ENCODE peak calls at places on chromosomes 13 and 19, in ten cellular contexts. Q, V, J, X, Z, K, I, C, P and A are unnamed samples.

GRCh38 chr13:99565478-99566124 is 64.3 kb downstream of the TM9SF2 start:
- DNase-seq in Q (no peak), V (no peak), J (no peak), X (no peak), Z (no peak), K (no peak), I (no peak), C (no peak), P (no peak), A (no peak)

GRCh38 chr13:44218501-44219240 is 155.0 kb upstream of the SERP2 start:
- DNase-seq in Q (peak), V (peak), J (no peak), X (peak), Z (no peak), K (no peak), I (no peak), C (peak), P (no peak), A (no peak)

GRCh38 chr13:110409581-110409992 is 102.5 kb downstream of the COL4A2 start:
- DNase-seq in Q (no peak), V (no peak), J (no peak), X (no peak), Z (no peak), K (no peak), I (no peak), C (no peak), P (no peak), A (no peak)

GRCh38 chr19:32165176-32165575 is 180.2 kb upstream of the ZNF507 start:
- DNase-seq in Q (no peak), V (no peak), J (no peak), X (no peak), Z (no peak), K (no peak), I (no peak), C (no peak), P (no peak), A (no peak)

GRCh38 chr19:1752009-1752756 is 1.1 kb upstream of the ONECUT3 start:
- DNase-seq in Q (no peak), V (no peak), J (no peak), X (no peak), Z (no peak), K (no peak), I (no peak), C (no peak), P (no peak), A (no peak)

GRCh38 chr13:23621316-23621645 is 51.1 kb downstream of the TNFRSF19 start:
- DNase-seq in Q (no peak), V (no peak), J (no peak), X (no peak), Z (peak), K (no peak), I (no peak), C (peak), P (peak), A (no peak)

GRCh38 chr13:73754727-73755292 is 379.4 kb downstream of the KLF12 start:
- DNase-seq in Q (no peak), V (no peak), J (no peak), X (peak), Z (peak), K (no peak), I (no peak), C (peak), P (peak), A (peak)

GRCh38 chr19:30336290-30336689 is 35.9 kb upstream of the ZNF536 start:
- DNase-seq in Q (no peak), V (no peak), J (no peak), X (no peak), Z (no peak), K (no peak), I (no peak), C (no peak), P (no peak), A (no peak)

GRCh38 chr13:81602236-81602635 is 1261.3 kb upstream of the SPRY2 start:
- DNase-seq in Q (no peak), V (no peak), J (no peak), X (no peak), Z (no peak), K (no peak), I (no peak), C (no peak), P (no peak), A (no peak)

GRCh38 chr19:16070366-16070990 is 5.8 kb upstream of the TPM4 start:
- DNase-seq in Q (peak), V (no peak), J (peak), X (peak), Z (no peak), K (peak), I (no peak), C (no peak), P (peak), A (peak)

GRCh38 chr13:79128158-79128557 is 277.9 kb downstream of the RBM26 start:
- DNase-seq in Q (no peak), V (no peak), J (no peak), X (no peak), Z (no peak), K (no peak), I (no peak), C (peak), P (peak), A (no peak)

GRCh38 chr13:32016631-32017030 is 14.9 kb upstream of the FRY start:
- DNase-seq in Q (no peak), V (no peak), J (no peak), X (no peak), Z (no peak), K (no peak), I (no peak), C (no peak), P (no peak), A (no peak)

GRCh38 chr19:345320-345879 is 804 bp upstream of the MIER2 start:
- DNase-seq in Q (no peak), V (no peak), J (peak), X (no peak), Z (no peak), K (no peak), I (no peak), C (no peak), P (no peak), A (no peak)

GRCh38 chr13:23558675-23559536 is 11.3 kb upstream of the TNFRSF19 start:
- DNase-seq in Q (no peak), V (peak), J (no peak), X (peak), Z (peak), K (no peak), I (no peak), C (peak), P (peak), A (peak)

GRCh38 chr13:112510002-112510780 is 77.8 kb downstream of the TUBGCP3 start:
- DNase-seq in Q (no peak), V (no peak), J (no peak), X (peak), Z (peak), K (no peak), I (peak), C (peak), P (peak), A (no peak)

GRCh38 chr13:29465741-29466293 is 129.7 kb downstream of the SLC7A1 start:
- DNase-seq in Q (no peak), V (peak), J (peak), X (peak), Z (peak), K (no peak), I (no peak), C (peak), P (no peak), A (no peak)

GRCh38 chr19:19552811-19553210 is 14.7 kb downstream of the CILP2 start:
- DNase-seq in Q (no peak), V (no peak), J (no peak), X (peak), Z (no peak), K (no peak), I (no peak), C (no peak), P (peak), A (no peak)

GRCh38 chr19:6239871-6240676 is 39.7 kb downstream of the MLLT1 start:
- DNase-seq in Q (no peak), V (no peak), J (peak), X (no peak), Z (no peak), K (no peak), I (no peak), C (no peak), P (no peak), A (no peak)

GRCh38 chr19:33705090-33705847 is 83.5 kb downstream of the CHST8 start:
- DNase-seq in Q (no peak), V (no peak), J (peak), X (no peak), Z (no peak), K (no peak), I (peak), C (no peak), P (no peak), A (no peak)

GRCh38 chr13:40340368-40341085 is 325.9 kb downstream of the FOXO1 start:
- DNase-seq in Q (no peak), V (no peak), J (no peak), X (peak), Z (no peak), K (no peak), I (no peak), C (peak), P (peak), A (no peak)

GRCh38 chr19:11580665-11581418 is 3.4 kb upstream of the ACP5 start:
- DNase-seq in Q (no peak), V (no peak), J (no peak), X (no peak), Z (no peak), K (no peak), I (no peak), C (peak), P (no peak), A (no peak)

GRCh38 chr19:30044273-30045259 is 102.5 kb downstream of the URI1 start:
- DNase-seq in Q (no peak), V (no peak), J (no peak), X (no peak), Z (no peak), K (no peak), I (no peak), C (no peak), P (no peak), A (no peak)

GRCh38 chr13:66623129-66623528 is 607.0 kb downstream of the PCDH9 start:
- DNase-seq in Q (no peak), V (no peak), J (no peak), X (no peak), Z (no peak), K (no peak), I (no peak), C (no peak), P (no peak), A (no peak)

GRCh38 chr13:79998386-79998785 is 342.5 kb downstream of the SPRY2 start:
- DNase-seq in Q (no peak), V (no peak), J (no peak), X (no peak), Z (no peak), K (no peak), I (no peak), C (no peak), P (no peak), A (no peak)

GRCh38 chr19:35990771-35991730 is 3.9 kb upstream of the SDHAF1 start:
- DNase-seq in Q (no peak), V (no peak), J (no peak), X (no peak), Z (no peak), K (no peak), I (no peak), C (no peak), P (no peak), A (no peak)

GRCh38 chr19:55544014-55544413 is 1.3 kb downstream of the SBK3 start:
- DNase-seq in Q (no peak), V (no peak), J (no peak), X (no peak), Z (no peak), K (no peak), I (no peak), C (no peak), P (no peak), A (no peak)

GRCh38 chr13:53782400-53783030 is 753.9 kb downstream of the OLFM4 start:
- DNase-seq in Q (no peak), V (no peak), J (no peak), X (peak), Z (no peak), K (peak), I (no peak), C (peak), P (peak), A (no peak)

GRCh38 chr13:112346173-112346898 is 29.8 kb upstream of the SPACA7 start:
- DNase-seq in Q (no peak), V (no peak), J (peak), X (peak), Z (no peak), K (no peak), I (no peak), C (no peak), P (no peak), A (no peak)

GRCh38 chr19:32223595-32224370 is 121.6 kb upstream of the ZNF507 start:
- DNase-seq in Q (no peak), V (no peak), J (no peak), X (no peak), Z (no peak), K (no peak), I (no peak), C (no peak), P (no peak), A (no peak)

GRCh38 chr19:46633130-46633529 is 2.9 kb downstream of the GNG8 start:
- DNase-seq in Q (no peak), V (no peak), J (no peak), X (no peak), Z (no peak), K (no peak), I (no peak), C (no peak), P (no peak), A (no peak)

GRCh38 chr19:46630806-46631205 is 5.2 kb downstream of the GNG8 start:
- DNase-seq in Q (no peak), V (no peak), J (no peak), X (no peak), Z (no peak), K (no peak), I (no peak), C (no peak), P (no peak), A (no peak)

GRCh38 chr19:46631481-46631880 is 4.5 kb downstream of the GNG8 start:
- DNase-seq in Q (no peak), V (peak), J (no peak), X (no peak), Z (no peak), K (no peak), I (no peak), C (peak), P (no peak), A (no peak)

GRCh38 chr19:46626441-46626840 is 1.6 kb upstream of the PTGIR start:
- DNase-seq in Q (no peak), V (no peak), J (no peak), X (no peak), Z (no peak), K (no peak), I (no peak), C (no peak), P (no peak), A (no peak)

DNA sequence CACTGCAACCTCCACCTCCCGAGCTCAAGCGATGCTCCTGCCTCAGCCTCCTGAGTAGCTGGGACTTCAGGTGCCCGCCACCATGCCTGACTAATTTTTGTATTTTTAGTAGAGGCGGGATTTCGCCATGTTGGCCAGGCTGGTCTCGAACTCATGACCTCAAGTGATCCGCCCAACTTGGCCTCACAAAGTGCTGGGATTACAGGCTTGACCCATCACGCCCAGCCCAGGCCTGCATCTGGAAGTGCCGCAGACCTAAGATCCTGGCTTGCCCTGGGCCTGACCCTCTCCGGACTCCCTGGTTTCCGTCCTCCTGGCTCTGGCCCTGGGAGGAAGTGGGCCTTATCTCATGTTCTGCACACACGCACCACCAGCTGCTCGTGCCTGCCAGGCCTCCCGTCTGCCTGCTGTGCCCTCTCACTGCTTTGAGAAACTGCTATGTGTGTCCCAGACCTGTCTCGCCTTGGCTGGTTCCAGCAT is 4.7 kb upstream of the PTGIR start:
- DNase-seq in Q (no peak), V (no peak), J (peak), X (peak), Z (no peak), K (no peak), I (no peak), C (no peak), P (no peak), A (no peak)
- H3K4me3 ChIP-seq in Q (no peak), V (no peak), J (no peak), X (no peak), Z (no peak), K (no peak), I (no peak), C (no peak), P (no peak), A (no peak)

GRCh38 chr13:21402586-21403307 is 56.4 kb downstream of the ZDHHC20 start:
- DNase-seq in Q (no peak), V (no peak), J (no peak), X (no peak), Z (no peak), K (no peak), I (no peak), C (peak), P (peak), A (no peak)

GRCh38 chr13:21395953-21396352 is 63.1 kb downstream of the ZDHHC20 start:
- DNase-seq in Q (no peak), V (no peak), J (no peak), X (no peak), Z (no peak), K (no peak), I (no peak), C (no peak), P (no peak), A (peak)

GRCh38 chr13:21405309-21405708 is 53.8 kb downstream of the ZDHHC20 start:
- DNase-seq in Q (no peak), V (no peak), J (no peak), X (no peak), Z (no peak), K (no peak), I (no peak), C (no peak), P (no peak), A (no peak)

DNA sequence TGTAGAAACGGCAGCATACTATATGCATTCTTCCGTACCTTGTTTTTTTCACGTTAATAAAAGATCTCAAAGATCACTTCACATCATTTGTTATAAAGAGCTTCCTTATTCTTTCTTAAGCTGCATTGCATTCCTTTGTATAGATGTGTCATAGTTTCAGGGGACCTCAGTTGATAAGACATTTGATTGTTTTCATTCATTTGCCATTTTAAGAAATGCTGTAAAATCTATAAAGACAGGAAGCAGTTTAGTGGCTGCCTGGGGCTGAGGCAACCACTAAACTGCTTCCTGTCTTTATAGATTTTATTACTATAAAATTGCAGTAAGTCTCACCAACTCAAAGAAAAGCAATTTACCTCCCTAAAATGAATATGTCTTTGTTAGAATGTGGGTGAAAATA is 59.4 kb downstream of the ZDHHC20 start:
- DNase-seq in Q (no peak), V (no peak), J (no peak), X (no peak), Z (no peak), K (no peak), I (no peak), C (peak), P (no peak), A (peak)
- H3K4me3 ChIP-seq in Q (no peak), V (no peak), J (no peak), X (no peak), Z (no peak), K (no peak), I (no peak), C (no peak), P (no peak), A (peak)

DNA sequence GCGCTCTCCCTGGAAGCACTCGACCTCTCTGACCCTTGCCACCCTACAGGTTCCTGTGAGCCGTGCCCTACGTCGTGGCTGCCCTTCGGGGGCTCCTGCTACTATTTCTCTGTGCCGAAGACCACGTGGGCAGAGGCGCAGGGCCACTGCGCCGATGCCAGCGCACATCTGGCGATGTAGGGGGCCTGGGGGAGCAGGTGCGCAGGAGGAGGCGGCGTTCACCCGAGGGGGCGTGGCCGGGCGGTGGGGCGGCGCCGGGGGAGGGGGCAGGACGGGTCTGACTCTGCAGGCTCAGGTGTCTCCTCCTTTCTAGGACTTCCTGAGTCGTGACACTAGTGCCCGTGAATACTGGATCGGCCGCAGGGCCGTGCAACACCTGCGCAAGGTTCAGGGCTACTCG is 26.4 kb downstream of the CLEC4M start:
- DNase-seq in Q (no peak), V (no peak), J (peak), X (no peak), Z (no peak), K (no peak), I (no peak), C (no peak), P (no peak), A (no peak)
- H3K4me3 ChIP-seq in Q (no peak), V (no peak), J (no peak), X (no peak), Z (no peak), K (no peak), I (peak), C (no peak), P (no peak), A (no peak)

DNA sequence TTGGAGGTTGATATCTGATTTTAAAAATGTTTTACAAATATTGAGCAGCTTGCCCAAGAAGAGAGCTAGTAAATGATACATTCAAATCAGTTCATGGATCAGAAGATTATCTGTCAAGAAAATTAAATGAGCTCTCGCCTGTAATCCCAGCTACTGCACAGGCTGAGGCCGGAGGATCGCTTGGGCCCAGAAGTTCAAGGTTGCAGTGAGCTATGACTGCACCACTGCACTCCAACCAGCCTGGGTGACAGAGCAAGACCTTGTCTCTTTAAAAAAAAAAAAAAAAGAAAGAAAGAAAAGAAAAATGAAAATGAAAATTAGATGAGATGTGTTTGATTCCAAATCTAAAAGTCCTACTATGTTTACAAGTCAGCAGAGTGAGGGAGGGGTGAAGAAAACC is 2.4 kb downstream of the SPART start:
- DNase-seq in Q (no peak), V (no peak), J (no peak), X (no peak), Z (no peak), K (no peak), I (no peak), C (no peak), P (no peak), A (no peak)
- H3K4me3 ChIP-seq in Q (peak), V (peak), J (peak), X (no peak), Z (peak), K (no peak), I (peak), C (peak), P (no peak), A (no peak)

GRCh38 chr19:48480151-48480475 is 10.9 kb downstream of the CYTH2 start:
- DNase-seq in Q (no peak), V (peak), J (peak), X (peak), Z (no peak), K (no peak), I (no peak), C (peak), P (no peak), A (peak)
- H3K4me3 ChIP-seq in Q (peak), V (peak), J (peak), X (peak), Z (peak), K (no peak), I (peak), C (peak), P (no peak), A (no peak)

GRCh38 chr19:7360393-7360984 is 11.8 kb downstream of the ARHGEF18 start:
- DNase-seq in Q (no peak), V (peak), J (no peak), X (no peak), Z (no peak), K (no peak), I (no peak), C (peak), P (no peak), A (no peak)
- H3K4me3 ChIP-seq in Q (no peak), V (no peak), J (no peak), X (no peak), Z (no peak), K (no peak), I (no peak), C (no peak), P (no peak), A (no peak)

DNA sequence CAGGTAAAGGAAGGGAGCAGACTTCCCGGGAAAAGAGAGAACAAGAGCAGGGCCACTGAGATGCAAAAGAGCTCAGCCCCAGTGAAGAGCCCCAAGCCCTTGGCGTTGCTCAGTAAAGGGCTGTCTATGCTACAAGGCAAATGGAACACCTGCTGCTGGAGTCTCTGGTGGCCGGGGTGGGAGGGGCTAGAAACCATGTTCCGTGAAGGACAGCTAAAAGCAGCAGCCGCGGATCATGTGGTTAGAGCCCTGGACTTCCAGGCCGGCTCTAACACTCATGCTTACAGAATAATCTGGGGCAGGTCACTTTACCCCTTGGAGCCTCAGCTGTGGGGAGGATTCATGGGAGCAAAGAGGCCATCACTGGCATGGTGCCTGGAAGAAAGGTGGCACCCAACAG is 17.8 kb downstream of the POU2F2 start:
- DNase-seq in Q (no peak), V (no peak), J (peak), X (peak), Z (no peak), K (no peak), I (no peak), C (no peak), P (no peak), A (no peak)
- H3K4me3 ChIP-seq in Q (no peak), V (no peak), J (no peak), X (no peak), Z (no peak), K (no peak), I (no peak), C (no peak), P (no peak), A (no peak)

GRCh38 chr19:58513213-58513693 is 1.5 kb upstream of the SLC27A5 start:
- DNase-seq in Q (no peak), V (no peak), J (no peak), X (no peak), Z (no peak), K (no peak), I (no peak), C (no peak), P (no peak), A (no peak)
- H3K4me3 ChIP-seq in Q (peak), V (no peak), J (no peak), X (no peak), Z (no peak), K (no peak), I (peak), C (no peak), P (no peak), A (no peak)